ENCODE peak calls at places on chromosomes 11 and 22, in nine cellular contexts. O is heart left ventricle; H is suprapubic skin; J is naive thymus-derived CD4-positive, alpha-beta T cell; K is gastrocnemius medialis; L is SJCRH30; Z is DND-41; N is SK-N-SH; B is breast epithelium. S is an unnamed sample. For H3K27me3, the result is how much of the 10 kb centered on the place peaks cover.

GRCh38 chr11:128291043-128291442 is 296.3 kb downstream of the ETS1 start:
- DNase-seq in N (peak), K (no peak), H (no peak), J (no peak), L (no peak), O (no peak), B (no peak), Z (no peak), S (no peak)

GRCh38 chr11:3163241-3163981 is 1.7 kb downstream of the OSBPL5 start:
- DNase-seq in L (no peak), H (no peak), Z (peak), J (peak), O (no peak), N (peak), K (no peak), B (no peak), S (no peak)

GRCh38 chr22:40210814-40211213 is 33.1 kb downstream of the TNRC6B start:
- DNase-seq in K (no peak), O (no peak), H (no peak), B (no peak), N (no peak), L (no peak), J (no peak), Z (no peak), S (no peak)

GRCh38 chr11:41175304-41175972 is 284.0 kb downstream of the LRRC4C start:
- DNase-seq in B (no peak), Z (no peak), J (no peak), K (no peak), L (no peak), O (no peak), H (no peak), N (no peak), S (no peak)

GRCh38 chr22:29434288-29434687 is 4.1 kb upstream of the RFPL1 start:
- DNase-seq in O (no peak), L (no peak), N (no peak), J (no peak), B (no peak), Z (no peak), K (no peak), H (no peak), S (no peak)

GRCh38 chr11:106668147-106668546 is 350.1 kb downstream of the GUCY1A2 start:
- DNase-seq in J (no peak), O (no peak), K (no peak), Z (no peak), L (peak), H (no peak), B (no peak), N (no peak), S (no peak)

GRCh38 chr11:40360206-40360798 is 1099.2 kb downstream of the LRRC4C start:
- DNase-seq in K (no peak), J (no peak), O (no peak), L (no peak), H (no peak), N (no peak), B (no peak), Z (no peak), S (no peak)

GRCh38 chr22:30275625-30276024 is 9.0 kb upstream of the OSM start:
- DNase-seq in K (no peak), B (no peak), Z (peak), O (no peak), L (no peak), H (no peak), N (no peak), J (peak), S (peak)

GRCh38 chr22:17402304-17402703 is 33.0 kb downstream of the CECR2 start:
- DNase-seq in O (no peak), J (no peak), H (no peak), Z (no peak), N (no peak), B (no peak), L (no peak), K (no peak), S (no peak)

GRCh38 chr11:44372989-44373388 is 63.0 kb upstream of the ALX4 start:
- DNase-seq in B (no peak), J (no peak), L (no peak), N (no peak), H (peak), K (no peak), Z (no peak), O (no peak), S (no peak)

GRCh38 chr11:61773356-61773755 is 19.0 kb downstream of the TMEM258 start:
- DNase-seq in N (peak), L (no peak), J (no peak), H (no peak), K (no peak), O (no peak), Z (no peak), B (no peak), S (no peak)
- H3K27me3 ChIP-seq in N (under half), L (under half), J (under half), H (under half), K (under half), O (under half), Z (under half), B (under half), S (under half)

GRCh38 chr11:75413864-75414263 is 14.5 kb downstream of the RPS3 start:
- DNase-seq in Z (no peak), J (no peak), B (no peak), L (peak), N (no peak), K (peak), H (no peak), O (no peak), S (no peak)
- H3K27ac ChIP-seq in Z (no peak), J (no peak), B (no peak), L (peak), N (peak), K (peak), H (no peak), O (no peak), S (no peak)

DNA sequence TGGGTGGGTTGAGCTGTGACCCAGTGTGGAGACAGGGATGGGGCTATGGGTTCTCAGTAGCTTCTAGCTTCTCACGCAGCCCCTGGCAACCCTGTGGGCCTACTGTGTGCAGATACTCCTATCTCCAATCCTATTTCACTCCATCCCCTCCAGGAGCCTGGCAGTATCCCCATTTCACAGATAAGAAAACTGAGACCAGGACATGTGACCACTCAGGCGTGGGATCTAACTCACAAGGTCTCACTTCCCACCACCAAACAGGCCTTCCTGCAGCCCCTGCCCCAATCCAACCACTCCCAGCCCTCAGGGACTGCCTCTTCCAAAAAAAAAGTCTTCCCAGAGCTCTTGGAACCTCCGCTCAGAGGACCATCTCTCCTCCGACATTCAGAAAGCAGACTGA is 15.6 kb downstream of the ELFN2 start:
- DNase-seq in B (no peak), L (no peak), Z (no peak), N (no peak), K (no peak), H (no peak), J (no peak), O (no peak), S (no peak)
- H3K4me3 ChIP-seq in B (no peak), L (no peak), Z (no peak), N (no peak), K (no peak), H (no peak), J (no peak), O (no peak), S (no peak)

GRCh38 chr11:13011366-13012036 is 2.4 kb downstream of the RASSF10 start:
- DNase-seq in H (no peak), N (no peak), J (no peak), B (no peak), L (no peak), K (no peak), Z (no peak), O (no peak), S (no peak)
- H3K27me3 ChIP-seq in H (half or more), N (under half), J (under half), B (under half), L (under half), K (half or more), Z (under half), O (half or more), S (under half)

DNA sequence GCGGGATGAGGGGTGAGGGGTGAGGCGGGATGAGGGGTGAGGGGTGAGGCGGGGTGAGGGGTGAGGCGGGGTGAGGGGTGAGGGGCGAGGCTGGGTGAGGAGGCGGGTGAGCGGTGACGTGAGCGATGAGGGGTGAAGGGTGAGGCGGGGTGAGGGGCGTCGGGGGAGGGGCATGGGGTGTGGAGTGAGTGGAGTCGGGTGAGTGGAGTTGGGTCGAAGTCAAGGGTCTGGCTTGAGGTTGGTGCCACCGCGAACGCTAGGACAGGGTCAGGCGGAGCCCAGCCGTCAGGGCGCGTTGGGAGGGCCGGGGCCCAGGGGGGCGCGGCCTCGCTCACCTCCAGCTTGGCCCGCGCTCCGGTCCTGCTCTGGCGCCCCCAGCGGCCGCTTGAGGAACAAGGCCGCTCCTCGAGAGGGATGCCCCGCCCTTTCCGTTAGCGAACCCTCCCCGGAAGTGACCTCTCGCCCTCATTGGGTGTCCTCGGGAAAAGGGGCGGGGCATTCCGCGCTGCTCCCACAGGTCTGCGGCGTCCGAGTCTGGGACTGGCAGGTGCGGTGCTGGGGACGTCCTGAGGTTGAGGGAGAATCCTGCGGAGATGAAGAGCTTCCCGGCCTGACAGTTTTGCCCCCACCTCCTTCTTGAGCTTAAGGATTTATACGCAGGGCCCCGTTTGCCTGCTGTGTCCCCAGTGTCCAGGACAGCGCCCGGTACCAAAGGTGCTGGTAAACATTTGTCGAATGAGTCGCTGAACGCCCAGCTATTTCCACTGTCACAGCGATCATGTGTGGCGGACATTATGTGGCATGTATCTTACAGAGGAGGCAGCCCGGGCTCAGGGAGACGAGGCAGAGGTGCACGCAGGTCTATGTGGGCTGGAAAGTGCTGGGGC is at the start of gene SYCE3:
- DNase-seq in O (peak), N (peak), L (peak), J (peak), K (peak), B (peak), Z (peak), H (peak), S (peak)
- H3K27ac ChIP-seq in O (peak), N (no peak), L (no peak), J (peak), K (peak), B (peak), Z (peak), H (peak), S (peak)

S was measured in CD4-positive, CD25-positive, alpha-beta regulatory T cell.